ENCODE peak calls at places on chromosomes 4 and X, in six cellular contexts. S is stimulated activated CD8-positive, alpha-beta memory T cell treated with anti-CD3 and anti-CD28 coated beads, Interleukin-7, amount 100 ng/mL, for 48 hours; Y is hypothalamus; B is Calu3; F is T-helper 17 cell; I is WTC11. W is an unnamed sample.

GRCh38 chr4:871484-871883 is 45.6 kb upstream of the CPLX1 start:
- DNase-seq in S (no peak), Y (no peak), B (no peak), F (no peak), I (no peak), W (no peak)

GRCh38 chr4:152776352-152776751 is 3.2 kb downstream of the TIGD4 start:
- DNase-seq in S (no peak), Y (no peak), B (no peak), F (no peak), I (no peak), W (no peak)

GRCh38 chr4:184978211-184978610 is 40.1 kb upstream of the HELT start:
- DNase-seq in S (no peak), Y (no peak), B (no peak), F (no peak), I (no peak), W (no peak)

GRCh38 chrX:19566359-19567141 is 51.2 kb upstream of the MAP3K15 start:
- DNase-seq in S (no peak), Y (no peak), B (no peak), F (no peak), I (no peak), W (no peak)

GRCh38 chrX:143017272-143017671 is 8.5 kb upstream of the SPANXN4 start:
- DNase-seq in S (no peak), Y (no peak), B (no peak), F (no peak), I (no peak), W (no peak)

GRCh38 chr4:41204400-41204978 is 9.9 kb downstream of the APBB2 start:
- DNase-seq in S (no peak), Y (no peak), B (peak; percentile 43), F (no peak), I (no peak), W (no peak)

GRCh38 chr4:172390341-172390740 is 577.1 kb downstream of the GALNTL6 start:
- DNase-seq in S (no peak), Y (no peak), B (no peak), F (no peak), I (no peak), W (no peak)

GRCh38 chr4:98758182-98758581 is 99.8 kb upstream of the TSPAN5 start:
- DNase-seq in S (no peak), Y (no peak), B (no peak), F (no peak), I (no peak), W (no peak)

GRCh38 chr4:123230061-123230460 is 166.5 kb upstream of the SPRY1 start:
- DNase-seq in S (no peak), Y (no peak), B (no peak), F (no peak), I (no peak), W (no peak)

GRCh38 chr4:5051210-5051691 is at the start of gene STK32B:
- DNase-seq in S (no peak), Y (no peak), B (peak; percentile 10), F (no peak), I (peak; percentile 70), W (no peak)

GRCh38 chr4:14771091-14771490 is 231.2 kb upstream of the CPEB2 start:
- DNase-seq in S (no peak), Y (no peak), B (no peak), F (no peak), I (no peak), W (no peak)